ENCODE peak calls at places on chromosomes 6 and 20, in nine cellular contexts. I is NCI-H460; F is effector CD4-positive, alpha-beta T cell; D is GDM1; X is pulmonary artery endothelial cell; H is astrocyte of the cerebellum; V is MM.1S; B is HEK293T; O is NCI-H345. W is an unnamed sample.

GRCh38 chr6:1641391-1641790 is 31.7 kb downstream of the FOXC1 start:
- DNase-seq in I (no peak), F (no peak), D (no peak), X (no peak), H (no peak), V (no peak), B (no peak), O (no peak), W (no peak)

GRCh38 chr6:35797837-35798526 is 859 bp upstream of the CLPS start:
- DNase-seq in I (no peak), F (no peak), D (no peak), X (no peak), H (no peak), V (no peak), B (no peak), O (no peak), W (no peak)

GRCh38 chr6:42745083-42745637 is 743 bp downstream of the TBCC start:
- DNase-seq in I (no peak), F (peak), D (no peak), X (no peak), H (no peak), V (peak), B (peak), O (peak), W (peak)

GRCh38 chr20:23399568-23400241 is 21.6 kb downstream of the NAPB start:
- DNase-seq in I (no peak), F (no peak), D (no peak), X (no peak), H (peak), V (no peak), B (no peak), O (no peak), W (no peak)

GRCh38 chr20:35334511-35335101 is 42.4 kb upstream of the FAM83C start:
- DNase-seq in I (no peak), F (no peak), D (no peak), X (no peak), H (no peak), V (no peak), B (no peak), O (no peak), W (no peak)

GRCh38 chr6:63272397-63272796 is 47.4 kb downstream of the LGSN start:
- DNase-seq in I (peak), F (no peak), D (no peak), X (no peak), H (peak), V (peak), B (peak), O (peak), W (no peak)

GRCh38 chr6:15521516-15521915 is 141.3 kb downstream of the DTNBP1 start:
- DNase-seq in I (no peak), F (no peak), D (no peak), X (no peak), H (no peak), V (no peak), B (no peak), O (no peak), W (no peak)

GRCh38 chr6:71886184-71887005 is at the start of gene RIMS1:
- DNase-seq in I (no peak), F (no peak), D (no peak), X (no peak), H (no peak), V (peak), B (peak), O (peak), W (no peak)

GRCh38 chr6:121597654-121598053 is 162.2 kb downstream of the GJA1 start:
- DNase-seq in I (no peak), F (no peak), D (no peak), X (no peak), H (no peak), V (no peak), B (no peak), O (no peak), W (no peak)

GRCh38 chr6:170182093-170182780 is 108.6 kb downstream of the DLL1 start:
- DNase-seq in I (no peak), F (no peak), D (no peak), X (no peak), H (no peak), V (no peak), B (no peak), O (no peak), W (no peak)

GRCh38 chr20:44218441-44218840 is 7.9 kb upstream of the OSER1 start:
- DNase-seq in I (no peak), F (peak), D (no peak), X (no peak), H (no peak), V (no peak), B (no peak), O (no peak), W (no peak)

GRCh38 chr20:20410678-20411077 is 42.8 kb downstream of the INSM1 start:
- DNase-seq in I (no peak), F (no peak), D (no peak), X (peak), H (no peak), V (no peak), B (peak), O (peak), W (no peak)

GRCh38 chr6:81051952-81052351 is 700.5 kb downstream of the TENT5A start:
- DNase-seq in I (no peak), F (no peak), D (no peak), X (no peak), H (no peak), V (no peak), B (no peak), O (no peak), W (no peak)

W was measured in suprapubic skin.